ENCODE peak calls at places on chromosome 3, in four cellular contexts. R, C, J and P are unnamed samples. For H3K4me1, the result is how much of the 10 kb centered on the place peaks cover.

GRCh38 chr3:149717391-149718056 is 34.8 kb downstream of the COMMD2 start:
- DNase-seq in R (no peak), C (peak), J (no peak), P (no peak)

GRCh38 chr3:64518950-64519349 is 168.8 kb downstream of the ADAMTS9 start:
- DNase-seq in R (no peak), C (no peak), J (no peak), P (no peak)

GRCh38 chr3:52532838-52533622 is 627 bp downstream of the NT5DC2 start:
- DNase-seq in R (no peak), C (peak), J (peak), P (no peak)

GRCh38 chr3:10283638-10284037 is 9.1 kb downstream of the GHRL start:
- DNase-seq in R (peak), C (no peak), J (no peak), P (no peak)

GRCh38 chr3:180749322-180749721 is 70.0 kb upstream of the CCDC39 start:
- DNase-seq in R (no peak), C (no peak), J (no peak), P (no peak)

GRCh38 chr3:15007681-15008141 is 57.4 kb downstream of the MRPS25 start:
- DNase-seq in R (no peak), C (peak), J (no peak), P (no peak)

GRCh38 chr3:4834403-4834866 is 144.8 kb upstream of the BHLHE40 start:
- DNase-seq in R (peak), C (no peak), J (no peak), P (peak)

GRCh38 chr3:72287941-72288340 is 503.0 kb upstream of the PROK2 start:
- DNase-seq in R (no peak), C (no peak), J (no peak), P (no peak)

GRCh38 chr3:49469037-49469875 is 811 bp upstream of the DAG1 start:
- DNase-seq in R (peak), C (peak), J (peak), P (no peak)

GRCh38 chr3:111984636-111985298 is 5.9 kb downstream of the ABHD10 start:
- DNase-seq in R (no peak), C (no peak), J (no peak), P (no peak)

GRCh38 chr3:16849795-16850194 is 35.0 kb upstream of the PLCL2 start:
- DNase-seq in R (no peak), C (no peak), J (no peak), P (no peak)

GRCh38 chr3:173660645-173661299 is 263.2 kb downstream of the NLGN1 start:
- DNase-seq in R (no peak), C (peak), J (no peak), P (no peak)

GRCh38 chr3:110821586-110821985 is 250.0 kb upstream of the NECTIN3 start:
- DNase-seq in R (no peak), C (peak), J (no peak), P (no peak)

GRCh38 chr3:72041531-72041930 is 256.6 kb upstream of the PROK2 start:
- DNase-seq in R (no peak), C (no peak), J (no peak), P (no peak)

GRCh38 chr3:5187920-5188418 is 462 bp downstream of the EDEM1 start:
- DNase-seq in R (peak), C (peak), J (peak), P (peak)

GRCh38 chr3:64764386-64764929 is 76.7 kb upstream of the ADAMTS9 start:
- DNase-seq in R (no peak), C (no peak), J (no peak), P (no peak)

GRCh38 chr3:63662500-63662899 is 10.0 kb downstream of the SNTN start:
- DNase-seq in R (no peak), C (peak), J (no peak), P (no peak)

GRCh38 chr3:64209866-64210609 is 15.2 kb downstream of the PRICKLE2 start:
- DNase-seq in R (peak), C (no peak), J (peak), P (no peak)

GRCh38 chr3:108472011-108472591 is 38.3 kb downstream of the MYH15 start:
- DNase-seq in R (no peak), C (peak), J (no peak), P (no peak)

GRCh38 chr3:161264771-161265343 is 43.7 kb downstream of the NMD3 start:
- DNase-seq in R (no peak), C (no peak), J (no peak), P (no peak)

GRCh38 chr3:187025254-187025655 is 94.9 kb downstream of the ST6GAL1 start:
- DNase-seq in R (no peak), C (no peak), J (no peak), P (no peak)

GRCh38 chr3:30664449-30664848 is 58.0 kb downstream of the TGFBR2 start:
- DNase-seq in R (no peak), C (no peak), J (no peak), P (no peak)

GRCh38 chr3:12436514-12437222 is 47.6 kb upstream of the TSEN2 start:
- DNase-seq in R (no peak), C (peak), J (no peak), P (no peak)

GRCh38 chr3:29950232-29950631 is 656.2 kb upstream of the TGFBR2 start:
- DNase-seq in R (no peak), C (no peak), J (no peak), P (no peak)

GRCh38 chr3:85360742-85361387 is 402.1 kb downstream of the CADM2 start:
- DNase-seq in R (no peak), C (peak), J (no peak), P (no peak)

GRCh38 chr3:13323822-13324221 is 96.3 kb downstream of the NUP210 start:
- DNase-seq in R (no peak), C (no peak), J (no peak), P (no peak)

GRCh38 chr3:184320099-184320445 is 5.7 kb downstream of the EIF4G1 start:
- DNase-seq in R (peak), C (peak), J (peak), P (no peak)
- H3K4me1 ChIP-seq in R (half or more), C (under half), J (under half), P (under half)

GRCh38 chr3:129485681-129486056 is 42.8 kb upstream of the RHO start:
- DNase-seq in R (peak), C (peak), J (peak), P (no peak)
- H3K27ac ChIP-seq in R (peak), C (peak), J (no peak), P (no peak)

GRCh38 chr3:101936419-101937331 is 87.4 kb downstream of the NFKBIZ start:
- DNase-seq in R (no peak), C (peak), J (no peak), P (peak)
- H3K4me3 ChIP-seq in R (no peak), C (no peak), J (no peak), P (peak)

GRCh38 chr3:127700406-127700805 is 27.7 kb downstream of the ABTB1 start:
- DNase-seq in R (peak), C (no peak), J (peak), P (no peak)
- H3K4me1 ChIP-seq in R (half or more), C (under half), J (under half), P (under half)

GRCh38 chr3:40574661-40575060 is 49.9 kb downstream of the ZNF621 start:
- DNase-seq in R (no peak), C (no peak), J (no peak), P (no peak)
- H3K27ac ChIP-seq in R (no peak), C (no peak), J (no peak), P (no peak)

GRCh38 chr3:78878011-78878410 is 889.8 kb downstream of the ROBO1 start:
- DNase-seq in R (no peak), C (no peak), J (no peak), P (no peak)
- H3K4me3 ChIP-seq in R (no peak), C (no peak), J (no peak), P (no peak)

GRCh38 chr3:193194417-193194816 is 46.6 kb upstream of the PLAAT1 start:
- DNase-seq in R (no peak), C (no peak), J (no peak), P (no peak)
- H3K4me1 ChIP-seq in R (under half), C (under half), J (under half), P (under half)

GRCh38 chr3:36477655-36478054 is 97.4 kb downstream of the STAC start:
- DNase-seq in R (no peak), C (no peak), J (no peak), P (no peak)

GRCh38 chr3:36475593-36475992 is 95.3 kb downstream of the STAC start:
- DNase-seq in R (no peak), C (no peak), J (no peak), P (no peak)

GRCh38 chr3:36480916-36481648 is 100.8 kb downstream of the STAC start:
- DNase-seq in R (no peak), C (no peak), J (no peak), P (no peak)

GRCh38 chr3:36482259-36482658 is 102.0 kb downstream of the STAC start:
- DNase-seq in R (no peak), C (no peak), J (no peak), P (no peak)

GRCh38 chr3:36476274-36476942 is 96.1 kb downstream of the STAC start:
- DNase-seq in R (peak), C (no peak), J (no peak), P (no peak)
- H3K27ac ChIP-seq in R (no peak), C (no peak), J (no peak), P (no peak)

DNA sequence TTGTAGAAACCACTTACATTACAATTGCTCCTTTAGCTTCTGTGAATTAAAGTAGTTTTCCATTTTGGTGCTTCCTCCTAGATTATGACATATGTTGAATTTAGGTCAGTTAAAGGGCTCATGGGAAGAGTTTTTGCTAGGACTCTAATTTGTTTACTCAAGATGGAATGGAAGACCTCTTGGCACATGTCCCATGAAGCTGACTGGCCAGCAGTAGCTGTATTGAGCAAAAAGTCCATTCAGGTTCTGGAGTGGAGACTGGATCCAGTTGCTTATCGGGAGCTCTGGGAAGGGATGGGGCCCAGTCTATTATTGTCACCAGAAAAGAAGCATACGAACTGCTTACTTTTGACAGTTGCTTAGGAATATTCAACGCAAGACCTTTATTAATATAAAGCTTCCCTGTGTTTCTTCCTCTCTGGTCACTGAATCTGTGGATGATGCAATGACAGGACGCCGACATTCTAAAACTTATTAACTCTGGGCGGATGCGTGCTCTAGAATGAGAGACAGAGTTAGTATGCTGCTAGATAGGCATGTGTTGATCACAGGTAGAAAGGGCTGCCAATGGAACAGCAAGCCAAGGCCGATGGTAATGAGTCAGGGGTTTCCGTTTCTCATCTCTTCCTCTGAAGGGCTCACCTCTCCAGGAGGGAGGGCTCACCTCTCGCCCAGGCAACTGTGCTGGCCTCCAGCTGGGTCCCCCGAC is 155.8 kb downstream of the NR1D2 start:
- DNase-seq in R (no peak), C (no peak), J (no peak), P (no peak)
- H3K4me3 ChIP-seq in R (no peak), C (no peak), J (no peak), P (no peak)